ENCODE peak calls at places on chromosomes 1 and 21, in seven cellular contexts. One of them, this sample, is unnamed.
A peak's percentile ranks its signal among the peaks of the same experiment; 100 is the strongest.

GRCh38 chr1:41486053-41486891 is 1.8 kb upstream of the EDN2 start:
- DNase-seq in SK-N-SH: no peak
- DNase-seq in K562: no peak
- DNase-seq in HepG2: no peak
- DNase-seq in GM12891: no peak
- DNase-seq in H1: no peak
- DNase-seq in GM12878: peak; percentile 26
- DNase-seq in this sample: no peak

GRCh38 chr1:9700340-9700739 is 48.8 kb downstream of the PIK3CD start:
- DNase-seq in SK-N-SH: peak; percentile 22
- DNase-seq in K562: no peak
- DNase-seq in HepG2: no peak
- DNase-seq in GM12891: no peak
- DNase-seq in H1: no peak
- DNase-seq in GM12878: no peak
- DNase-seq in this sample: no peak

GRCh38 chr1:1330366-1331067 is 563 bp upstream of the TAS1R3 start:
- DNase-seq in SK-N-SH: peak; percentile 56
- DNase-seq in K562: no peak
- DNase-seq in HepG2: no peak
- DNase-seq in GM12891: no peak
- DNase-seq in H1: no peak
- DNase-seq in GM12878: no peak
- DNase-seq in this sample: no peak

GRCh38 chr1:198335663-198336062 is 178.9 kb downstream of the NEK7 start:
- DNase-seq in SK-N-SH: no peak
- DNase-seq in K562: no peak
- DNase-seq in HepG2: no peak
- DNase-seq in GM12891: no peak
- DNase-seq in H1: no peak
- DNase-seq in GM12878: no peak
- DNase-seq in this sample: no peak

GRCh38 chr21:38139380-38140168 is 117.2 kb upstream of the KCNJ15 start:
- DNase-seq in SK-N-SH: no peak
- DNase-seq in K562: no peak
- DNase-seq in HepG2: peak; percentile 7
- DNase-seq in GM12891: no peak
- DNase-seq in H1: no peak
- DNase-seq in GM12878: no peak
- DNase-seq in this sample: no peak

GRCh38 chr1:64952055-64952699 is 14.2 kb downstream of the JAK1 start:
- DNase-seq in SK-N-SH: no peak
- DNase-seq in K562: no peak
- DNase-seq in HepG2: no peak
- DNase-seq in GM12891: no peak
- DNase-seq in H1: no peak
- DNase-seq in GM12878: no peak
- DNase-seq in this sample: no peak

GRCh38 chr1:243623831-243624230 is 226.2 kb downstream of the AKT3 start:
- DNase-seq in SK-N-SH: no peak
- DNase-seq in K562: no peak
- DNase-seq in HepG2: no peak
- DNase-seq in GM12891: no peak
- DNase-seq in H1: no peak
- DNase-seq in GM12878: no peak
- DNase-seq in this sample: no peak

GRCh38 chr1:93746423-93746822 is 64.8 kb upstream of the BCAR3 start:
- DNase-seq in SK-N-SH: no peak
- DNase-seq in K562: no peak
- DNase-seq in HepG2: no peak
- DNase-seq in GM12891: no peak
- DNase-seq in H1: no peak
- DNase-seq in GM12878: no peak
- DNase-seq in this sample: no peak

GRCh38 chr1:227996187-227996950 is 10.4 kb upstream of the WNT3A start:
- DNase-seq in SK-N-SH: no peak
- DNase-seq in K562: no peak
- DNase-seq in HepG2: no peak
- DNase-seq in GM12891: no peak
- DNase-seq in H1: no peak
- DNase-seq in GM12878: no peak
- DNase-seq in this sample: no peak

GRCh38 chr1:8925960-8926359 is 19.7 kb upstream of the CA6 start:
- DNase-seq in SK-N-SH: no peak
- DNase-seq in K562: no peak
- DNase-seq in HepG2: no peak
- DNase-seq in GM12891: no peak
- DNase-seq in H1: no peak
- DNase-seq in GM12878: no peak
- DNase-seq in this sample: no peak

GRCh38 chr1:64861611-64862010 is 104.7 kb downstream of the JAK1 start:
- DNase-seq in SK-N-SH: no peak
- DNase-seq in K562: no peak
- DNase-seq in HepG2: peak; percentile 31
- DNase-seq in GM12891: no peak
- DNase-seq in H1: peak; percentile 62
- DNase-seq in GM12878: no peak
- DNase-seq in this sample: no peak

GRCh38 chr1:233045591-233045990 is 95.2 kb downstream of the NTPCR start:
- DNase-seq in SK-N-SH: no peak
- DNase-seq in K562: no peak
- DNase-seq in HepG2: no peak
- DNase-seq in GM12891: no peak
- DNase-seq in H1: no peak
- DNase-seq in GM12878: no peak
- DNase-seq in this sample: no peak

GRCh38 chr1:89566761-89567174 is 42.1 kb downstream of the LRRC8B start:
- DNase-seq in SK-N-SH: no peak
- DNase-seq in K562: no peak
- DNase-seq in HepG2: no peak
- DNase-seq in GM12891: no peak
- DNase-seq in H1: no peak
- DNase-seq in GM12878: no peak
- DNase-seq in this sample: no peak

GRCh38 chr1:13228343-13228781 is 2.4 kb upstream of the PRAMEF18 start:
- DNase-seq in SK-N-SH: no peak
- DNase-seq in K562: peak; percentile 19
- DNase-seq in HepG2: no peak
- DNase-seq in GM12891: no peak
- DNase-seq in H1: no peak
- DNase-seq in GM12878: no peak
- DNase-seq in this sample: no peak

GRCh38 chr1:170932236-170932635 is 3.1 kb upstream of the MROH9 start:
- DNase-seq in SK-N-SH: no peak
- DNase-seq in K562: no peak
- DNase-seq in HepG2: no peak
- DNase-seq in GM12891: no peak
- DNase-seq in H1: no peak
- DNase-seq in GM12878: peak; percentile 24
- DNase-seq in this sample: no peak

GRCh38 chr1:23103001-23103879 is 65.4 kb downstream of the LUZP1 start:
- DNase-seq in SK-N-SH: no peak
- DNase-seq in K562: peak; percentile 40
- DNase-seq in HepG2: no peak
- DNase-seq in GM12891: peak; percentile 32
- DNase-seq in H1: no peak
- DNase-seq in GM12878: no peak
- DNase-seq in this sample: no peak
- TF ChIP-seq POLR2AphosphoS5 in SK-N-SH: no peak
- TF ChIP-seq POLR2AphosphoS5 in K562: no peak
- TF ChIP-seq POLR2AphosphoS5 in HepG2: no peak
- TF ChIP-seq POLR2AphosphoS5 in GM12891: no peak
- TF ChIP-seq POLR2AphosphoS5 in H1: no peak
- TF ChIP-seq POLR2AphosphoS5 in GM12878: no peak
- TF ChIP-seq POLR2AphosphoS5 in this sample: no peak

GRCh38 chr1:6353948-6354658 is 39.5 kb downstream of the ACOT7 start:
- DNase-seq in SK-N-SH: no peak
- DNase-seq in K562: peak; percentile 65
- DNase-seq in HepG2: peak; percentile 50
- DNase-seq in GM12891: no peak
- DNase-seq in H1: no peak
- DNase-seq in GM12878: no peak
- DNase-seq in this sample: no peak
- TF ChIP-seq TAF1 in SK-N-SH: no peak
- TF ChIP-seq TAF1 in K562: no peak
- TF ChIP-seq TAF1 in HepG2: peak; percentile 19
- TF ChIP-seq TAF1 in GM12891: no peak
- TF ChIP-seq TAF1 in H1: no peak
- TF ChIP-seq TAF1 in GM12878: no peak
- TF ChIP-seq TAF1 in this sample: no peak

GRCh38 chr1:35319988-35320713 is 51.6 kb downstream of the ZMYM4 start:
- DNase-seq in SK-N-SH: no peak
- DNase-seq in K562: no peak
- DNase-seq in HepG2: no peak
- DNase-seq in GM12891: no peak
- DNase-seq in H1: no peak
- DNase-seq in GM12878: no peak
- DNase-seq in this sample: no peak
- TF ChIP-seq POLR2AphosphoS5 in SK-N-SH: no peak
- TF ChIP-seq POLR2AphosphoS5 in K562: no peak
- TF ChIP-seq POLR2AphosphoS5 in HepG2: no peak
- TF ChIP-seq POLR2AphosphoS5 in GM12891: no peak
- TF ChIP-seq POLR2AphosphoS5 in H1: no peak
- TF ChIP-seq POLR2AphosphoS5 in GM12878: no peak
- TF ChIP-seq POLR2AphosphoS5 in this sample: no peak

DNA sequence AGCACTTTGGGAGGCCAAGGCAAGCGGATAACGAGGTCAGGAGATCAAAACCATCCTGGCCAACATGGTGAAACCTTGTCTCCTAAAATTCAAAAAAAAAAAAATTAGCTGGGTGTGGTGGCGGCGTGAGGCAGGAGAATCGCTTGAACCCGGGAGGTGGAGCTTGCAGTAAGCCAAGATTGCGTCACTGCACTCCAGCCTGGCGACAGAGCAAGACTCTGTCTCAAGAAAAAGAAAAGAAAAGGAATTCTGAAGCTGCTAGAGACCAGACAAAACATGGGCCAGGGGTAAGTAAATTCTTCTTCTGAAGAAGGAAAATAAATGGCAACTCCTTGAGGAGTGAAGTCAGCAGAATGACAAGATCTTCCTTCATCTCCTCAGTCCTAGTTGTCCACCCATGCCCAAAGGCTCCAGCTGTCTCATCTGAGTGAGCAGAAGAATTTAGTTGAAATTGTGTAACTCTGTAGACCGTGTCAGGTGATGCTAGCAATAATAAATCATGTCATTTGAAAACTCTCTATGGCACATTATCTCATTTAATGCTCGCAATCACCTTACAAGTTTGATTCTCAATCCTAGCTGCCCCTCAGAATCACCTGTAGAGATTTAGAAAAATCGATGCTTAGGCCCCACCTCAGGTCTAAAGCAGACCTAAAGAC is 14.3 kb downstream of the PDZK1 start:
- DNase-seq in SK-N-SH: no peak
- DNase-seq in K562: no peak
- DNase-seq in HepG2: no peak
- DNase-seq in GM12891: no peak
- DNase-seq in H1: no peak
- DNase-seq in GM12878: no peak
- DNase-seq in this sample: no peak
- TF ChIP-seq TAF1 in SK-N-SH: no peak
- TF ChIP-seq TAF1 in K562: no peak
- TF ChIP-seq TAF1 in HepG2: no peak
- TF ChIP-seq TAF1 in GM12891: no peak
- TF ChIP-seq TAF1 in H1: no peak
- TF ChIP-seq TAF1 in GM12878: no peak
- TF ChIP-seq TAF1 in this sample: no peak

DNA sequence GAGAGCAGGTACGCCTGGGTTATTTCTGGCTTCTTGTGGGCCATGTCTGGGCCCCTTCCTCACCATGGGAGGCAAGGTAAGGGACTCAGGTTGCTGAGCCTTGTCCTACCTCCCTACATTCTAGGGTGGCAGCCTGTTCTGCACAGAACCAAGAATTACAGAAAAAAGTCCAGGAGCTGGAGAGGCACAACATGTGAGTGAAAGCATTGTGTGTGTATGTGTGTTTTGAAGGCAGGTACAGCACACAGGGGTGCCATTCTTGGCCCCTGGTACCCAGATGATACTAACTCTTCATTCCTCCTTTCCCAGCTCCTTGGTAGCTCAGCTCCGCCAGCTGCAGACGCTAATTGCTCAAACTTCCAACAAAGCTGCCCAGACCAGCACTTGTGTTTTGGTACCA is 4.4 kb downstream of the JTB start:
- DNase-seq in SK-N-SH: no peak
- DNase-seq in K562: no peak
- DNase-seq in HepG2: no peak
- DNase-seq in GM12891: no peak
- DNase-seq in H1: no peak
- DNase-seq in GM12878: no peak
- DNase-seq in this sample: no peak
- TF ChIP-seq POLR2AphosphoS5 in SK-N-SH: no peak
- TF ChIP-seq POLR2AphosphoS5 in K562: no peak
- TF ChIP-seq POLR2AphosphoS5 in HepG2: no peak
- TF ChIP-seq POLR2AphosphoS5 in GM12891: no peak
- TF ChIP-seq POLR2AphosphoS5 in H1: no peak
- TF ChIP-seq POLR2AphosphoS5 in GM12878: no peak
- TF ChIP-seq POLR2AphosphoS5 in this sample: peak; percentile 42

GRCh38 chr1:47348246-47348645 is 14.7 kb downstream of the CMPK1 start:
- DNase-seq in SK-N-SH: no peak
- DNase-seq in K562: no peak
- DNase-seq in HepG2: no peak
- DNase-seq in GM12891: no peak
- DNase-seq in H1: no peak
- DNase-seq in GM12878: no peak
- DNase-seq in this sample: no peak

GRCh38 chr1:47351305-47351704 is 17.7 kb downstream of the CMPK1 start:
- DNase-seq in SK-N-SH: no peak
- DNase-seq in K562: no peak
- DNase-seq in HepG2: no peak
- DNase-seq in GM12891: no peak
- DNase-seq in H1: no peak
- DNase-seq in GM12878: peak; percentile 72
- DNase-seq in this sample: no peak

DNA sequence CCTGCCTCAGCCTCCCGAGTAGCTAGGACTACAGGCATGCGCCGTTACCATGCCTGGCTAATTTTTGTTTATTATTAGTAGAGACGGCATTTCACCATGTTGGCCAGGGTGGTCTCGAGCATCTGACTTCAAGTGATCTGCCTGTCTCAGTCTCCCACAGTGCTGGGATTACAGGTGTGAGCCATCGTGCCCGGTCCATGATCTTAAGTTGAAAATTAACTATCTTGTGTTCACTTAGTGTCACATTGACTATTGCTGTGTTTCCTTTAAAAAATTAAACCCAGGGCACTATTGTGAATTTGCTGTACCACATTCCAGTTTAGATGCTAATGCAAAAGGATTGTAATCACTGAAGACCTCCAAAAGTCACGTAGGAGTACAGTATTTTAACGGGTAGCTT is 14.1 kb downstream of the CMPK1 start:
- DNase-seq in SK-N-SH: no peak
- DNase-seq in K562: no peak
- DNase-seq in HepG2: no peak
- DNase-seq in GM12891: no peak
- DNase-seq in H1: no peak
- DNase-seq in GM12878: no peak
- DNase-seq in this sample: no peak
- TF ChIP-seq TAF1 in SK-N-SH: no peak
- TF ChIP-seq TAF1 in K562: no peak
- TF ChIP-seq TAF1 in HepG2: no peak
- TF ChIP-seq TAF1 in GM12891: no peak
- TF ChIP-seq TAF1 in H1: no peak
- TF ChIP-seq TAF1 in GM12878: no peak
- TF ChIP-seq TAF1 in this sample: no peak

GRCh38 chr1:119006406-119007279 is 18.5 kb upstream of the TBX15 start:
- DNase-seq in SK-N-SH: no peak
- DNase-seq in K562: no peak
- DNase-seq in HepG2: no peak
- DNase-seq in GM12891: no peak
- DNase-seq in H1: peak; percentile 66
- DNase-seq in GM12878: no peak
- DNase-seq in this sample: no peak
- TF ChIP-seq POLR2AphosphoS5 in SK-N-SH: no peak
- TF ChIP-seq POLR2AphosphoS5 in K562: no peak
- TF ChIP-seq POLR2AphosphoS5 in HepG2: no peak
- TF ChIP-seq POLR2AphosphoS5 in GM12891: no peak
- TF ChIP-seq POLR2AphosphoS5 in H1: no peak
- TF ChIP-seq POLR2AphosphoS5 in GM12878: no peak
- TF ChIP-seq POLR2AphosphoS5 in this sample: no peak